ENCODE peak calls at places on chromosomes 7 and 10, in six cellular contexts. F is CD8-positive, alpha-beta T cell; K is neural progenitor cell; U is tibial artery; V is psoas muscle; B is A549. W is an unnamed sample. For H3K4me1, the result is how much of the 10 kb centered on the place peaks cover.

GRCh38 chr7:143239822-143240221 is 18.0 kb downstream of the TAS2R40 start:
- DNase-seq in F (no peak), K (no peak), U (no peak), V (no peak), B (no peak), W (no peak)

GRCh38 chr7:19692111-19692828 is 16.6 kb downstream of the POLR1F start:
- DNase-seq in F (no peak), K (no peak), U (no peak), V (no peak), B (no peak), W (no peak)

GRCh38 chr10:62019013-62019684 is 117.7 kb downstream of the ARID5B start:
- DNase-seq in F (no peak), K (no peak), U (no peak), V (no peak), B (no peak), W (no peak)

GRCh38 chr10:58373446-58373834 is 11.8 kb upstream of the TFAM start:
- DNase-seq in F (no peak), K (no peak), U (no peak), V (no peak), B (no peak), W (no peak)

GRCh38 chr10:133131053-133131452 is 29.0 kb upstream of the KNDC1 start:
- DNase-seq in F (no peak), K (no peak), U (peak), V (peak), B (no peak), W (no peak)

GRCh38 chr7:16708496-16708895 is 45.1 kb upstream of the TSPAN13 start:
- DNase-seq in F (no peak), K (no peak), U (no peak), V (no peak), B (no peak), W (no peak)

GRCh38 chr7:141014091-141014490 is 661 bp downstream of the MRPS33 start:
- DNase-seq in F (no peak), K (no peak), U (no peak), V (no peak), B (peak), W (no peak)

GRCh38 chr10:73803680-73804286 is 7.6 kb downstream of the NDST2 start:
- DNase-seq in F (no peak), K (no peak), U (no peak), V (no peak), B (no peak), W (no peak)

GRCh38 chr7:11703829-11704228 is 128.2 kb downstream of the THSD7A start:
- DNase-seq in F (no peak), K (no peak), U (no peak), V (no peak), B (no peak), W (no peak)

DNA sequence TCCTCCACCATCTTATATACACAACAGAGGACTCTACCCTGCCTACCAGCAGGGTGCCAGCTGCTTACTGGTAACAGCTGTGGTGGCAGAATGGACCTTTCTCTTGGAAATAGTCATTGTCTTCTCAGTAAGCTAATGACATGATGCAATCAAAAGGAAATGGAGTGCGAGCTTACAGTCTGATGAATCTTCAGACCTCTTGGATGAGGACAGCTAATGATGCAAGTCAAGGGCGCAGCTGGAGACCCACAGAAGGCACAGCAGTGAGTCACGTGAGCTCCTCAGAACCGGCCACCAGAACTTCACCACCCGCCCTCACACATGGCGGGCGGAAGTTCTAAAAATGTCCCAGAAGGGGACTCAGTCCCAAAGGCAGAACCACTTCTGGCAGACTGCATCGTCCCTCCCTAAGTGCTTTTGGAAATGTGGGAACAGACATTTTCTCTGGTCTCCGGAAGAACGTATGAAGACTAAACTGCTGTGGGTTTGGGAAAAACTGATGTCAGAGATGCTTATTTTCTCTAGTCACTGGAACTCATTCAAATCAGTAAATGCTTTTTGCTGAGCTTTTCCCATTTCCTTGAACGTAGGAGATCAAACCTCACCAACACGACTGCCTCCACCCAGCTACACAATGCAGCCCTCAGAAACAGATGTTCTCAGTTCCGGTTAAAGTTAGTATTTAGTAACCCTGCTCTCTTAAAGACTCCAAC is 96.4 kb downstream of the FAS start:
- DNase-seq in F (no peak), K (peak), U (peak), V (peak), B (no peak), W (no peak)
- H3K4me1 ChIP-seq in F (under half), K (under half), U (under half), V (under half), B (under half), W (under half)

GRCh38 chr10:35574924-35575352 is 30.2 kb upstream of the GJD4 start:
- DNase-seq in F (no peak), K (no peak), U (no peak), V (no peak), B (no peak), W (no peak)
- TF ChIP-seq CTCF in F (no peak), K (peak), U (no peak), V (no peak), B (no peak), W (no peak)

GRCh38 chr10:95445223-95445836 is 115.8 kb downstream of the SORBS1 start:
- DNase-seq in F (no peak), K (no peak), U (peak), V (peak), B (peak), W (peak)
- H3K4me3 ChIP-seq in F (no peak), K (no peak), U (peak), V (peak), B (no peak), W (peak)

DNA sequence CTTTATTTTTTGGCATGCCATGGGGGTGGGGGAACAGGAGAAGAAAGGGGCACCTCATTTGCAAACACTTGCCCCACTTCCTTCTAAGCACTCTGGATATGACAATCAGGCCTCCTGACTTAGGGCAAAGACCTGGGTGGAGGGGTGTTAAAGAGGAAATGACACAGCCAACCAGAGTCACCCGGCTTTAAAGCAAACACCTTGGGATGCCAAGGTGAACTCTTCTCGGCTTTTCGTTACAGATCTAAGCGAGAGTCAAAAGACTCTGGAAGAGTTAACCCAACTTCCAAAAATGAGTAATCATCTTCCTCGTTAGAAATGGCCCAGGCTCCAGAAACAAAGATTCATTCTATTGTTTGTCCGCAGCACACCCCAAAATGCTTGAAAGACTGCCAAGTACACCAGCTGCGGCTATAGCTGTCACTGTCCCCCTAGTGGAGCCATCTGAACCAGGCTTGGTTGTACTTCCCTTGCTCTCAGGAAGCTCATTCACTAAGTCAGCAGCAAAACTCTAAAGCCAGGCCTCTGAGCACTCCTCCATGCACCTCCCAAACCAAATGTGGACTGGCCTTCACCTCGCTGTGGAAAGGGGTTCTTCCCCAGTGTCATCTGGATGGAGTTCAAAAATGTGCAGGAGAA is 24.8 kb downstream of the FAM53B start:
- DNase-seq in F (peak), K (peak), U (no peak), V (peak), B (no peak), W (peak)
- H3K4me1 ChIP-seq in F (half or more), K (under half), U (under half), V (half or more), B (under half), W (half or more)

GRCh38 chr7:70193514-70193913 is 595.2 kb downstream of the AUTS2 start:
- DNase-seq in F (no peak), K (no peak), U (no peak), V (no peak), B (no peak), W (no peak)
- TF ChIP-seq CTCF in F (no peak), K (peak), U (peak), V (peak), B (peak), W (no peak)

GRCh38 chr10:119503821-119504220 is 38.7 kb downstream of the RGS10 start:
- DNase-seq in F (no peak), K (no peak), U (no peak), V (no peak), B (no peak), W (no peak)

GRCh38 chr10:119501690-119502089 is 40.8 kb downstream of the RGS10 start:
- DNase-seq in F (no peak), K (no peak), U (no peak), V (no peak), B (no peak), W (no peak)

GRCh38 chr10:119500796-119501195 is 41.7 kb downstream of the RGS10 start:
- DNase-seq in F (no peak), K (no peak), U (no peak), V (no peak), B (no peak), W (no peak)

GRCh38 chr10:119502214-119502613 is 40.3 kb downstream of the RGS10 start:
- DNase-seq in F (peak), K (no peak), U (no peak), V (no peak), B (no peak), W (no peak)

GRCh38 chr10:119502618-119503155 is 39.8 kb downstream of the RGS10 start:
- DNase-seq in F (no peak), K (no peak), U (no peak), V (no peak), B (no peak), W (no peak)
- H3K4me3 ChIP-seq in F (peak), K (no peak), U (no peak), V (no peak), B (no peak), W (no peak)